ENCODE peak calls at places on chromosomes 12 and 14, in five cellular contexts. U is aorta, W is uterus, I is IMR-90, N is left ventricle myocardium inferior. Y is an unnamed sample.

GRCh38 chr12:102067574-102068258 is 5.9 kb upstream of the WASHC3 start:
- DNase-seq in U (no peak), W (peak; percentile 43), I (peak; percentile 36), N (no peak), Y (peak; percentile 54)

GRCh38 chr14:61662437-61663311 is 32.6 kb upstream of the HIF1A start:
- DNase-seq in U (no peak), W (no peak), I (peak; percentile 75), N (no peak), Y (peak; percentile 61)

GRCh38 chr14:101198398-101199027 is 295.0 kb upstream of the RTL1 start:
- DNase-seq in U (peak; percentile 36), W (peak; percentile 9), I (no peak), N (no peak), Y (no peak)

GRCh38 chr12:93453633-93454032 is 11.9 kb upstream of the UBE2N start:
- DNase-seq in U (no peak), W (no peak), I (peak; percentile 77), N (no peak), Y (peak; percentile 32)

GRCh38 chr12:108333898-108334699 is 5.0 kb downstream of the CMKLR1 start:
- DNase-seq in U (peak; percentile 34), W (no peak), I (peak; percentile 15), N (no peak), Y (peak; percentile 50)

GRCh38 chr12:128091101-128091795 is 175.7 kb upstream of the TMEM132C start:
- DNase-seq in U (no peak), W (no peak), I (no peak), N (no peak), Y (no peak)

GRCh38 chr12:3171195-3171591 is 94.0 kb downstream of the TSPAN9 start:
- DNase-seq in U (no peak), W (no peak), I (peak; percentile 45), N (no peak), Y (no peak)

GRCh38 chr12:109451400-109451799 is 25.7 kb downstream of the KCTD10 start:
- DNase-seq in U (no peak), W (no peak), I (no peak), N (no peak), Y (no peak)

GRCh38 chr14:66568220-66568619 is 60.3 kb downstream of the GPHN start:
- DNase-seq in U (no peak), W (no peak), I (no peak), N (no peak), Y (no peak)

GRCh38 chr12:62915130-62915529 is 19.8 kb downstream of the PPM1H start:
- DNase-seq in U (no peak), W (no peak), I (no peak), N (peak; percentile 44), Y (no peak)

GRCh38 chr14:104445086-104445485 is 134.5 kb upstream of the C14orf180 start:
- DNase-seq in U (peak; percentile 59), W (no peak), I (no peak), N (no peak), Y (no peak)

GRCh38 chr12:54046809-54047159 is 6.9 kb upstream of the HOXC4 start:
- DNase-seq in U (no peak), W (no peak), I (no peak), N (no peak), Y (no peak)

GRCh38 chr12:79834712-79835376 is 100.1 kb downstream of the PPP1R12A start:
- DNase-seq in U (no peak), W (no peak), I (no peak), N (no peak), Y (no peak)

GRCh38 chr14:101496779-101497420 is 64.4 kb upstream of the DIO3 start:
- DNase-seq in U (peak; percentile 59), W (peak; percentile 7), I (no peak), N (no peak), Y (no peak)

GRCh38 chr12:74890237-74890599 is 319.4 kb downstream of the KCNC2 start:
- DNase-seq in U (no peak), W (no peak), I (peak; percentile 92), N (no peak), Y (peak; percentile 80)

GRCh38 chr12:133156125-133156690 is 25.1 kb upstream of the ZNF268 start:
- DNase-seq in U (no peak), W (no peak), I (no peak), N (no peak), Y (no peak)

GRCh38 chr14:104666981-104667380 is 22.4 kb upstream of the INF2 start:
- DNase-seq in U (no peak), W (no peak), I (no peak), N (no peak), Y (no peak)

GRCh38 chr14:36866867-36867266 is 205.2 kb downstream of the PAX9 start:
- DNase-seq in U (no peak), W (no peak), I (no peak), N (no peak), Y (no peak)

GRCh38 chr12:68823711-68824110 is 15.7 kb downstream of the MDM2 start:
- DNase-seq in U (no peak), W (no peak), I (no peak), N (no peak), Y (no peak)

GRCh38 chr12:76764856-76765255 is 941 bp downstream of the ZDHHC17 start:
- DNase-seq in U (no peak), W (no peak), I (peak; percentile 28), N (no peak), Y (peak; percentile 51)

GRCh38 chr14:104277416-104278213 is 139.2 kb downstream of the KIF26A start:
- DNase-seq in U (peak; percentile 64), W (peak; percentile 3), I (no peak), N (peak; percentile 11), Y (no peak)

GRCh38 chr12:40668095-40668494 is 24.1 kb upstream of the CNTN1 start:
- DNase-seq in U (no peak), W (no peak), I (no peak), N (no peak), Y (no peak)

GRCh38 chr14:23302290-23303225 is at the start of gene PPP1R3E:
- DNase-seq in U (peak; percentile 90), W (peak; percentile 65), I (peak; percentile 41), N (peak; percentile 69), Y (peak; percentile 83)

GRCh38 chr12:14256139-14256538 is 109.3 kb upstream of the ATF7IP start:
- DNase-seq in U (no peak), W (no peak), I (peak; percentile 51), N (no peak), Y (peak; percentile 64)

GRCh38 chr12:11839093-11839641 is 189.7 kb downstream of the ETV6 start:
- DNase-seq in U (no peak), W (no peak), I (peak; percentile 61), N (no peak), Y (no peak)

GRCh38 chr14:100535287-100536131 is 51.7 kb downstream of the BEGAIN start:
- DNase-seq in U (peak; percentile 72), W (peak; percentile 12), I (no peak), N (peak; percentile 9), Y (no peak)

GRCh38 chr12:132046561-132046960 is 96.8 kb downstream of the EP400 start:
- DNase-seq in U (no peak), W (peak; percentile 33), I (peak; percentile 97), N (no peak), Y (peak; percentile 97)

GRCh38 chr12:70643927-70644326 is 6.7 kb upstream of the PTPRB start:
- DNase-seq in U (no peak), W (no peak), I (no peak), N (no peak), Y (no peak)

GRCh38 chr12:132218915-132219314 is 74.7 kb downstream of the NOC4L start:
- DNase-seq in U (peak; percentile 56), W (no peak), I (no peak), N (no peak), Y (peak; percentile 38)

GRCh38 chr14:100577986-100578431 is 9.2 kb downstream of the BEGAIN start:
- DNase-seq in U (peak; percentile 42), W (no peak), I (no peak), N (peak; percentile 9), Y (no peak)

GRCh38 chr12:104727866-104728449 is 230.1 kb downstream of the SLC41A2 start:
- DNase-seq in U (peak; percentile 25), W (no peak), I (no peak), N (no peak), Y (no peak)

GRCh38 chr12:102728506-102729242 is 188.4 kb downstream of the PAH start:
- DNase-seq in U (no peak), W (no peak), I (no peak), N (no peak), Y (no peak)

GRCh38 chr12:66200110-66200509 is 11.1 kb downstream of the IRAK3 start:
- DNase-seq in U (no peak), W (no peak), I (no peak), N (no peak), Y (no peak)

GRCh38 chr14:19911114-19911513 is 9.3 kb upstream of the OR4K5 start:
- DNase-seq in U (no peak), W (no peak), I (no peak), N (no peak), Y (no peak)

GRCh38 chr14:91373591-91374245 is 43.9 kb downstream of the CCDC88C start:
- DNase-seq in U (no peak), W (no peak), I (no peak), N (no peak), Y (no peak)

DNA sequence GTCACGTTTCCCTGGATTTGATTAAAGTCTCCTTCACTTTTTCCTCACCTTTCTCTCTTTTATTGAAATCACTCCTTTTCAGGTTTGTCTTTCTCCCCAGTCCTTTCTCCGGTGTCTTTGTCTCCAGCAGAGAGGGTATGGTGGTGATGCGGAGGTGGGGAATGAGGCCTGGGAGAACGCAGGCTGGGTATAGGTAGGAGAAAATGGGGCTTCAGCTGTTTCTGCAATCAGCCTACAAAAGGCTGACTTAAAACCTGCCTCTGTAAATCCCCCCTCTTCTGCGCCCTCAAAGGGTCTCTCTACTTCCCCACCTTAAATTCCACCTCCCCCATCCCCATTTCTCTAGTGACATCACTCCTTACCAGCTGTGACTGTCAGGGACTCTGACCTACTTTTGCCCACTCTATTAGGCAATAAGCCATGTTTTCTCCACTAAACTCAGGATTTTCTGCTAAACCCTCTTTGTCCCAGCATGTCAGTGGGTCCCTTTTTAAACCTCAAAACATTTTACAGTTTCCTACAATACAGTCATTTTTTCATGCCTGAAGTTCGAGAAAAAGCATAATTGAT is 8.1 kb upstream of the RIMKLB start:
- DNase-seq in U (no peak), W (no peak), I (no peak), N (no peak), Y (no peak)
- H3K4me1 ChIP-seq in U (no peaks in the 10 kb centered on the region), W (no peaks in the 10 kb centered on the region), I (no peaks in the 10 kb centered on the region), N (peaks cover 25% of the 10 kb centered on the region), Y (peaks cover 28% of the 10 kb centered on the region)

GRCh38 chr14:38078393-38078792 is 129.3 kb upstream of the SSTR1 start:
- DNase-seq in U (no peak), W (peak; percentile 14), I (no peak), N (no peak), Y (no peak)
- H3K4me1 ChIP-seq in U (no peaks in the 10 kb centered on the region), W (no peaks in the 10 kb centered on the region), I (peaks cover 2% of the 10 kb centered on the region), N (no peaks in the 10 kb centered on the region), Y (no peaks in the 10 kb centered on the region)

GRCh38 chr12:32896438-32897275 is at the start of gene PKP2:
- DNase-seq in U (no peak), W (peak; percentile 18), I (no peak), N (peak; percentile 58), Y (no peak)
- H3K4me1 ChIP-seq in U (no peaks in the 10 kb centered on the region), W (no peaks in the 10 kb centered on the region), I (no peaks in the 10 kb centered on the region), N (peaks cover 17% of the 10 kb centered on the region), Y (peaks cover 16% of the 10 kb centered on the region)

DNA sequence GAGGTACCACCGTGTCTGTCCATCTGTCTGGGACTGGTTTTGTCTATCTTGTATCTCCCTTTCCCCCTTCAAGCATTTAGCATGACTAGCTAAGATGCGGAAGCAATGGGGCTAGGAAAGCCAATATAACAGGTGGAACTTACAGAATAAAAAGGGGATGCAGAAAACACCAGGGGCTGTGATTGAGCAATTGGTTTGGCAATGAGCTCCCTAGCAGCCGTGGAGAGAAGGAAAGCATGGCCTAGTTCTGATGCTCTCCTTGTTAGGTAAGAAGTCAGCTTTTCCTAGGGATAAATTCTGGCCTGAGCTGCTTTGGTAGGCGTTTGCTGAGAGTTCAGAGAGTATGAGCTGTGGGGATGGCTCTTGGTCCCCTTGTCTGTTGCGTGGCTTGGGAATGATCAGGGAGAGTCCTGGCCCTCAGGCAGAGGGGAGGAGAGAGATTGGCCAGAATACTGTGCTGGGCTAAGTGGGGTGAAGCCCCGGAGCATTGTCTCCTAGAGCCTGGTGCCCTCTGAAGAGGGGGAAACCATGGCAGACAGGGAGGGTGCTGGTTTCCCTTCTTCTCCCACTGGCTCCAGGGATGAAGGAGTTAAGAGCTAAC is 7.1 kb downstream of the SETD1B start:
- DNase-seq in U (no peak), W (no peak), I (no peak), N (no peak), Y (peak; percentile 26)
- H3K4me1 ChIP-seq in U (no peaks in the 10 kb centered on the region), W (peaks cover 9% of the 10 kb centered on the region), I (peaks cover 20% of the 10 kb centered on the region), N (peaks cover 59% of the 10 kb centered on the region), Y (peaks cover 41% of the 10 kb centered on the region)